ENCODE peak calls at places on chromosomes 4 and X, in ten cellular contexts. V is upper lobe of left lung; Q is GM20000; G is stimulated activated CD4-positive, alpha-beta T cell treated with anti-CD3 and anti-CD28 coated beads, Interleukin-4, amount 100 ng/mL, for 24 hours; B is posterior cingulate gyrus; C is T-helper 1 cell; D is ecto neural progenitor cell; T is NCI-H146; U is Karpas-422; N is iPS-NIHi11. L is an unnamed sample.

GRCh38 chr4:153447175-153447887 is 18.8 kb upstream of the TMEM131L start:
- DNase-seq in U (no peak), T (no peak), D (no peak), G (no peak), N (no peak), Q (no peak), B (no peak), C (no peak), V (no peak), L (no peak)

GRCh38 chr4:176193126-176193525 is 2.3 kb downstream of the SPATA4 start:
- DNase-seq in V (no peak), U (no peak), D (no peak), C (no peak), B (no peak), T (no peak), N (no peak), G (no peak), Q (no peak), L (no peak)

GRCh38 chr4:61400446-61400845 is 200.3 kb downstream of the ADGRL3 start:
- DNase-seq in C (no peak), D (no peak), B (no peak), T (no peak), U (no peak), V (no peak), G (no peak), Q (no peak), N (no peak), L (no peak)

GRCh38 chrX:154735695-154736393 is 15.0 kb downstream of the GAB3 start:
- DNase-seq in N (no peak), T (no peak), G (no peak), V (peak), U (no peak), Q (no peak), D (no peak), B (no peak), C (no peak), L (peak)

GRCh38 chr4:139740531-139741041 is 75.0 kb downstream of the MGST2 start:
- DNase-seq in C (no peak), D (no peak), G (no peak), B (peak), U (no peak), V (peak), T (no peak), N (no peak), Q (no peak), L (peak)

GRCh38 chr4:182929296-182929695 is 12.1 kb upstream of the DCTD start:
- DNase-seq in U (no peak), Q (no peak), D (no peak), V (no peak), T (no peak), C (no peak), B (no peak), G (no peak), N (no peak), L (no peak)

GRCh38 chr4:56704074-56704473 is 23.0 kb upstream of the HOPX start:
- DNase-seq in B (no peak), U (no peak), T (no peak), N (no peak), Q (no peak), D (no peak), V (no peak), C (no peak), G (no peak), L (peak)

GRCh38 chr4:151537726-151538125 is 128.8 kb downstream of the FHIP1A start:
- DNase-seq in V (no peak), B (no peak), G (no peak), C (no peak), N (no peak), D (no peak), T (no peak), U (no peak), Q (no peak), L (peak)

GRCh38 chrX:13082286-13083065 is 38.1 kb upstream of the FAM9C start:
- DNase-seq in N (no peak), D (no peak), Q (no peak), G (peak), C (no peak), U (no peak), B (no peak), V (no peak), T (no peak), L (no peak)

GRCh38 chr4:169621754-169622481 is 1.5 kb downstream of the CLCN3 start:
- DNase-seq in B (no peak), C (no peak), V (no peak), Q (no peak), G (peak), N (no peak), D (no peak), U (peak), T (peak), L (no peak)

GRCh38 chr4:1274871-1275270 is 14.8 kb upstream of the MAEA start:
- DNase-seq in G (no peak), T (no peak), Q (no peak), V (no peak), D (no peak), N (no peak), C (no peak), B (no peak), U (no peak), L (no peak)

GRCh38 chrX:70437921-70438665 is 6.5 kb upstream of the DLG3 start:
- DNase-seq in U (peak), B (no peak), T (no peak), Q (no peak), V (no peak), N (no peak), G (no peak), D (no peak), C (no peak), L (no peak)

GRCh38 chr4:139921551-139922184 is 232.3 kb downstream of the MAML3 start:
- DNase-seq in U (no peak), G (no peak), N (no peak), D (no peak), B (no peak), V (peak), T (peak), C (no peak), Q (no peak), L (peak)

GRCh38 chr4:26140150-26140898 is 180.5 kb upstream of the RBPJ start:
- DNase-seq in V (no peak), D (no peak), C (no peak), G (no peak), B (no peak), N (peak), Q (no peak), T (no peak), U (no peak), L (no peak)

GRCh38 chrX:100870527-100870926 is 3.6 kb downstream of the NOX1 start:
- DNase-seq in C (no peak), U (no peak), V (no peak), B (no peak), Q (no peak), N (no peak), T (no peak), D (no peak), G (no peak), L (no peak)

GRCh38 chr4:80268081-80268823 is 1.8 kb downstream of the FGF5 start:
- DNase-seq in Q (no peak), N (peak), B (peak), D (no peak), U (no peak), T (no peak), C (no peak), V (no peak), G (no peak), L (no peak)

GRCh38 chr4:105058177-105058812 is 88.4 kb upstream of the TET2 start:
- DNase-seq in V (no peak), N (no peak), B (no peak), G (no peak), Q (no peak), D (no peak), T (no peak), U (no peak), C (no peak), L (no peak)

GRCh38 chr4:76539979-76540378 is 105.0 kb downstream of the SHROOM3 start:
- DNase-seq in C (no peak), G (no peak), Q (no peak), B (no peak), U (no peak), V (no peak), N (peak), T (no peak), D (no peak), L (no peak)

GRCh38 chr4:160038560-160038959 is 935.7 kb downstream of the RAPGEF2 start:
- DNase-seq in D (no peak), T (no peak), V (no peak), N (no peak), U (no peak), B (no peak), G (no peak), C (no peak), Q (no peak), L (no peak)

GRCh38 chr4:100022792-100023222 is 72.7 kb upstream of the H2AZ1 start:
- DNase-seq in C (no peak), N (peak), T (peak), G (no peak), B (no peak), Q (no peak), D (no peak), U (no peak), V (no peak), L (no peak)

GRCh38 chr4:74228691-74229640 is 71.0 kb downstream of the MTHFD2L start:
- DNase-seq in T (peak), D (peak), C (peak), Q (peak), N (peak), V (peak), B (peak), U (peak), G (peak), L (peak)

GRCh38 chrX:100316987-100317386 is 93.1 kb downstream of the PCDH19 start:
- DNase-seq in N (no peak), B (no peak), G (no peak), D (no peak), C (no peak), V (peak), U (no peak), T (no peak), Q (no peak), L (peak)